ENCODE peak calls at places on chromosomes 4 and X, in five cellular contexts. O, T, E, U and J are unnamed samples.
A peak's percentile ranks its signal among the peaks of the same experiment; 100 is the strongest.

GRCh38 chr4:176638992-176639391 is 153.7 kb downstream of the VEGFC start:
- DNase-seq in O (no peak), T (no peak), E (no peak), U (no peak), J (no peak)

GRCh38 chr4:114717432-114717831 is 118.8 kb downstream of the UGT8 start:
- DNase-seq in O (no peak), T (no peak), E (no peak), U (no peak), J (no peak)

GRCh38 chr4:87868482-87868881 is 35.7 kb downstream of the MEPE start:
- DNase-seq in O (no peak), T (no peak), E (no peak), U (no peak), J (no peak)

GRCh38 chrX:68292471-68292870 is 140.8 kb downstream of the OPHN1 start:
- DNase-seq in O (no peak), T (no peak), E (no peak), U (no peak), J (no peak)

GRCh38 chrX:69128573-69128972 is 36.7 kb downstream of the PJA1 start:
- DNase-seq in O (no peak), T (no peak), E (no peak), U (no peak), J (no peak)

GRCh38 chr4:95529941-95530340 is 18.8 kb downstream of the UNC5C start:
- DNase-seq in O (no peak), T (no peak), E (no peak), U (no peak), J (no peak)

GRCh38 chr4:183838987-183839712 is 66.0 kb upstream of the STOX2 start:
- DNase-seq in O (no peak), T (no peak), E (no peak), U (peak; percentile 22), J (no peak)

GRCh38 chrX:21798677-21799219 is 40.7 kb upstream of the MBTPS2 start:
- DNase-seq in O (no peak), T (no peak), E (no peak), U (no peak), J (no peak)

GRCh38 chrX:17032351-17032750 is 85.9 kb downstream of the REPS2 start:
- DNase-seq in O (no peak), T (peak; percentile 17), E (no peak), U (peak; percentile 51), J (no peak)

GRCh38 chrX:134936542-134936941 is 54.2 kb upstream of the SMIM10 start:
- DNase-seq in O (no peak), T (no peak), E (no peak), U (peak; percentile 68), J (no peak)

GRCh38 chrX:57070185-57070984 is 51.0 kb downstream of the SPIN2B start:
- DNase-seq in O (no peak), T (no peak), E (no peak), U (no peak), J (no peak)

GRCh38 chrX:49238735-49239134 is 3.5 kb downstream of the CCDC22 start:
- DNase-seq in O (peak; percentile 28), T (no peak), E (no peak), U (no peak), J (no peak)

GRCh38 chrX:16445166-16445752 is 204.7 kb upstream of the S100G start:
- DNase-seq in O (no peak), T (peak; percentile 3), E (peak; percentile 20), U (peak; percentile 17), J (no peak)

GRCh38 chr4:2950221-2950989 is 12.8 kb downstream of the NOP14 start:
- DNase-seq in O (peak; percentile 64), T (no peak), E (no peak), U (no peak), J (no peak)

GRCh38 chr4:2948895-2949781 is 14.1 kb downstream of the NOP14 start:
- DNase-seq in O (no peak), T (no peak), E (no peak), U (peak; percentile 19), J (no peak)

GRCh38 chr4:2946812-2947600 is 16.2 kb downstream of the NOP14 start:
- DNase-seq in O (peak; percentile 60), T (no peak), E (no peak), U (no peak), J (no peak)

GRCh38 chr4:2949782-2950125 is 13.5 kb downstream of the NOP14 start:
- DNase-seq in O (peak; percentile 41), T (no peak), E (no peak), U (no peak), J (no peak)

GRCh38 chr4:2947926-2948325 is 15.3 kb downstream of the NOP14 start:
- DNase-seq in O (peak; percentile 53), T (no peak), E (no peak), U (no peak), J (no peak)
- H3K36me3 ChIP-seq in O (peaks cover 98% of the 10 kb centered on the region), T (peaks cover 25% of the 10 kb centered on the region), E (peaks cover 60% of the 10 kb centered on the region), U (peaks cover 33% of the 10 kb centered on the region), J (peaks cover 100% of the 10 kb centered on the region)

GRCh38 chr4:3079694-3080123 is 5.2 kb downstream of the HTT start:
- DNase-seq in O (peak; percentile 69), T (no peak), E (no peak), U (no peak), J (no peak)
- TF ChIP-seq POLR2A in O (no peak), T (no peak), E (no peak), U (no peak), J (no peak)

GRCh38 chr4:6878451-6879059 is 31.1 kb upstream of the TBC1D14 start:
- DNase-seq in O (no peak), T (no peak), E (no peak), U (no peak), J (no peak)
- H3K36me3 ChIP-seq in O (peaks cover 73% of the 10 kb centered on the region), T (no peaks in the 10 kb centered on the region), E (peaks cover 30% of the 10 kb centered on the region), U (peaks cover 11% of the 10 kb centered on the region), J (peaks cover 77% of the 10 kb centered on the region)

GRCh38 chr4:20700007-20700761 is at the start of gene PACRGL:
- DNase-seq in O (peak; percentile 97), T (peak; percentile 88), E (peak; percentile 95), U (peak; percentile 94), J (peak; percentile 95)
- TF ChIP-seq POLR2A in O (no peak), T (peak; percentile 46), E (peak; percentile 71), U (peak; percentile 43), J (no peak)

GRCh38 chr4:143202824-143203223 is 18.1 kb downstream of the USP38 start:
- DNase-seq in O (no peak), T (no peak), E (no peak), U (peak; percentile 46), J (no peak)
- H3K36me3 ChIP-seq in O (peaks cover 86% of the 10 kb centered on the region), T (no peaks in the 10 kb centered on the region), E (peaks cover 67% of the 10 kb centered on the region), U (peaks cover 22% of the 10 kb centered on the region), J (peaks cover 62% of the 10 kb centered on the region)

GRCh38 chr4:40190880-40191815 is 5.7 kb upstream of the RHOH start:
- DNase-seq in O (no peak), T (peak; percentile 58), E (no peak), U (no peak), J (no peak)

GRCh38 chr4:40190465-40190864 is 6.4 kb upstream of the RHOH start:
- DNase-seq in O (no peak), T (no peak), E (no peak), U (no peak), J (no peak)

GRCh38 chr4:40193578-40193977 is 3.3 kb upstream of the RHOH start:
- DNase-seq in O (no peak), T (no peak), E (no peak), U (no peak), J (no peak)

GRCh38 chr4:40193018-40193571 is 3.7 kb upstream of the RHOH start:
- DNase-seq in O (no peak), T (no peak), E (peak; percentile 51), U (no peak), J (no peak)

DNA sequence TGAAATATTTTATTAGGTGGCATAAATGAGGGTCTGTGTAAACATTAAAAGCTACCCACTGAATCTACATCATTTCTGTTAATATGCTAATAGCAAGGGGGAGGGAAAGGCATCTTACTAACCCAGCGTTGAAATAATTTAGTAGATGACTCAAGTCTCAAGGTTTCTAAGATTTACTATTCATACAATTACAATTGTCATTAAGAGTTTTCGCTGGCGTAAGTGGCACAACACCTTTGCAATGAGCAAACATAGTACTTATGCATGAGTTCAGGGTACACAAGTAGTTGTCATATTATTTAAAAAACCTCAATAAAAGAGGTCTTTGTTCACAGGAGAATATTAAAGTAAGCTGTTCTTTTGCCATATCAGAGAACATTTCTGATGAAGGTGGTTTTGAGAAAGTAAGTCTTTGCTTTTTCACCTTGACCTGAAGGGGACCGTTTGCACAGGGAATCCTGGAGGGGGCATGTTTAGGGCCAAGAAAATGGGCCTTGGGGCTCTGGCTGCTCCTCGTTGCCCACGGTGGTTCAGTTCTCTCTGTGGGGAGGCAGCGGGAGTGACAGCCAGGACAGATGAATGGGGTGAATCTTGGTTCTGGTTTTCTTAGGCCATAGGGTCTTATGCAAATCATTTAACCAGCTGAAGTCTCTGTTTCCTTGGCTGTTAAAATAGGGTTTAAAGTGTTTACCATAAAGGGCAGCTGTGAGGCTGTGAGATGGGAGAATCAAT is 4.4 kb upstream of the RHOH start:
- DNase-seq in O (no peak), T (no peak), E (peak; percentile 32), U (no peak), J (no peak)
- TF ChIP-seq POLR2A in O (no peak), T (no peak), E (no peak), U (no peak), J (no peak)

GRCh38 chrX:1423215-1423614 is 29.5 kb downstream of the ASMTL start:
- DNase-seq in O (peak; percentile 4), T (no peak), E (no peak), U (no peak), J (peak; percentile 39)

GRCh38 chrX:1425381-1425780 is 27.3 kb downstream of the ASMTL start:
- DNase-seq in O (peak; percentile 39), T (no peak), E (no peak), U (no peak), J (no peak)

GRCh38 chrX:1424452-1424851 is 28.3 kb downstream of the ASMTL start:
- DNase-seq in O (peak; percentile 1), T (no peak), E (no peak), U (no peak), J (no peak)

GRCh38 chrX:1430451-1430850 is 22.3 kb downstream of the ASMTL start:
- DNase-seq in O (peak; percentile 7), T (no peak), E (no peak), U (no peak), J (peak; percentile 36)

GRCh38 chrX:1427756-1428155 is 25.0 kb downstream of the ASMTL start:
- DNase-seq in O (peak; percentile 69), T (no peak), E (no peak), U (no peak), J (peak; percentile 59)
- H3K36me3 ChIP-seq in O (peaks cover 26% of the 10 kb centered on the region), T (peaks cover 3% of the 10 kb centered on the region), E (peaks cover 6% of the 10 kb centered on the region), U (no peaks in the 10 kb centered on the region), J (peaks cover 35% of the 10 kb centered on the region)

DNA sequence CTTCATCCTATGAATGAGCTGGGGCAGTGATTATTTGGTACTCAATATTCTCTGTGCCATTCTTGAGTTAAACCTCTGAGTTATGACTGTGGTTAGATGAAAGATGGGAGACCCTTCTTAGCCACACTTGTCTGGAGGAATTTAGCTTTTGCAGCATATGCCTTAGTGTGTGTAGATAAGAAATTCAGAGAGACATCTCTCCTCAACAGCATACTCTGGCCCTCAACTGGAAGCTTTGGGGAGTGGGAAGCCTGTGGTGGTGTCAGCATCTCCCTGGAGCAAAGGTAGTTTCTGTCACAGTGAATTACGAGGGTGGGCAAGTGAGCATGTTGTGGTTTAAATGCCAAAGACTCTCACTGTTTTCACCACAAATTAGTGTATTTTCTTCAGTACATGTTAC is 58.7 kb downstream of the UGT2A3 start:
- DNase-seq in O (no peak), T (no peak), E (no peak), U (no peak), J (no peak)
- TF ChIP-seq POLR2A in O (no peak), T (no peak), E (no peak), U (no peak), J (no peak)

GRCh38 chr4:153383131-153383530 is 38.6 kb downstream of the MND1 start:
- DNase-seq in O (no peak), T (no peak), E (no peak), U (peak; percentile 66), J (no peak)
- H3K36me3 ChIP-seq in O (no peaks in the 10 kb centered on the region), T (no peaks in the 10 kb centered on the region), E (no peaks in the 10 kb centered on the region), U (no peaks in the 10 kb centered on the region), J (no peaks in the 10 kb centered on the region)